ENCODE peak calls at places on chromosomes 2 and 18, in five cellular contexts. F is upper lobe of left lung, C is A549, T is SK-N-SH, M is stomach. Z is an unnamed sample.
A peak's percentile ranks its signal among the peaks of the same experiment; 100 is the strongest.

GRCh38 chr2:200382883-200383282 is 76.4 kb downstream of the SPATS2L start:
- DNase-seq in F (no peak), C (no peak), T (no peak), M (no peak), Z (no peak)

GRCh38 chr2:223218587-223219178 is 166.7 kb downstream of the KCNE4 start:
- DNase-seq in F (no peak), C (no peak), T (no peak), M (no peak), Z (no peak)

GRCh38 chr18:36706313-36706881 is 122.4 kb downstream of the TPGS2 start:
- DNase-seq in F (no peak), C (no peak), T (no peak), M (no peak), Z (no peak)

GRCh38 chr2:83162421-83162820 is 1296.7 kb downstream of the SUCLG1 start:
- DNase-seq in F (no peak), C (no peak), T (no peak), M (no peak), Z (no peak)

GRCh38 chr2:207230261-207231105 is 64.7 kb upstream of the KLF7 start:
- DNase-seq in F (no peak), C (peak; percentile 28), T (peak; percentile 51), M (no peak), Z (no peak)

GRCh38 chr2:73418343-73418742 is 32.7 kb downstream of the ALMS1 start:
- DNase-seq in F (peak; percentile 3), C (no peak), T (no peak), M (peak; percentile 29), Z (no peak)

GRCh38 chr2:143128681-143129580 is at the start of gene ARHGAP15:
- DNase-seq in F (no peak), C (no peak), T (no peak), M (peak; percentile 27), Z (no peak)

GRCh38 chr18:23951206-23951605 is 63.3 kb upstream of the TTC39C start:
- DNase-seq in F (no peak), C (no peak), T (no peak), M (no peak), Z (no peak)

GRCh38 chr18:5463390-5463789 is 80.4 kb downstream of the EPB41L3 start:
- DNase-seq in F (no peak), C (no peak), T (no peak), M (no peak), Z (peak; percentile 89)

GRCh38 chr18:43634994-43635393 is 357.7 kb upstream of the SYT4 start:
- DNase-seq in F (no peak), C (no peak), T (no peak), M (no peak), Z (no peak)

GRCh38 chr2:64474200-64474630 is 20.3 kb downstream of the LGALSL start:
- DNase-seq in F (no peak), C (no peak), T (no peak), M (no peak), Z (no peak)

GRCh38 chr2:26579025-26579722 is 62.0 kb downstream of the CIB4 start:
- DNase-seq in F (no peak), C (no peak), T (no peak), M (no peak), Z (no peak)

GRCh38 chr2:235212501-235212900 is 260.7 kb downstream of the SH3BP4 start:
- DNase-seq in F (no peak), C (no peak), T (peak; percentile 52), M (no peak), Z (no peak)

GRCh38 chr18:59478591-59478990 is 119.5 kb upstream of the LMAN1 start:
- DNase-seq in F (no peak), C (no peak), T (peak; percentile 50), M (no peak), Z (no peak)

GRCh38 chr18:35880788-35881455 is 91.6 kb upstream of the RMP24 start:
- DNase-seq in F (peak; percentile 6), C (no peak), T (no peak), M (no peak), Z (no peak)

GRCh38 chr18:10950080-10950875 is 199.1 kb downstream of the PIEZO2 start:
- DNase-seq in F (no peak), C (no peak), T (no peak), M (no peak), Z (no peak)

GRCh38 chr18:10949655-10950054 is 199.7 kb downstream of the PIEZO2 start:
- DNase-seq in F (no peak), C (no peak), T (no peak), M (no peak), Z (no peak)

GRCh38 chr18:10953672-10954071 is 195.7 kb downstream of the PIEZO2 start:
- DNase-seq in F (no peak), C (no peak), T (no peak), M (no peak), Z (no peak)

GRCh38 chr18:10951631-10952544 is 197.5 kb downstream of the PIEZO2 start:
- DNase-seq in F (no peak), C (no peak), T (no peak), M (no peak), Z (no peak)

GRCh38 chr18:10950876-10951630 is 198.3 kb downstream of the PIEZO2 start:
- DNase-seq in F (no peak), C (no peak), T (no peak), M (no peak), Z (no peak)
- TF ChIP-seq EP300 in F (no peak), C (no peak), T (no peak), M (no peak), Z (no peak)

GRCh38 chr2:196750977-196751631 is 48.4 kb downstream of the GTF3C3 start:
- DNase-seq in F (no peak), C (peak; percentile 27), T (peak; percentile 26), M (peak; percentile 59), Z (peak; percentile 74)
- H3K4me3 ChIP-seq in F (no peak overlapping the region), C (no peak overlapping the region), T (no peak overlapping the region), M (no peak overlapping the region), Z (no peak overlapping the region)

DNA sequence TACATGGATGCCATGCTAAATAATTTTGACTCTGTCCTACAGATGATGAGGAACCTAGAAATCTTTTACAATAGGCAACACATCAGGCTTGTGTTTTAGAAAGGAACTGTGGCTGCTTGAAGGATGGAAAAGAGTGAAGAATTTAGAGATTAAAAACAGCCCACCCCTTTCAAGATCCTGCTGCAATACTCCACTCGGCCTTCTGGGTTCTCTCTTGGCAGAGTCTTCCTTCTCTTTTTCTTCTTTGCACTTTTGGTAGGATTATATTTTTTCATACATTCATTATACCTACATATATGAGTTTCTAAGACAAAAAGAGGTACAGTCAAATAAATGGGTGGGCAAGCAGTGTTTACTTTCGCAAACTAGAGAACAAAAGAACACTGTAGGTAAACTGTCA is 474.3 kb downstream of the ERBB4 start:
- DNase-seq in F (no peak), C (no peak), T (no peak), M (no peak), Z (no peak)
- TF ChIP-seq EP300 in F (no peak), C (no peak), T (no peak), M (no peak), Z (no peak)

GRCh38 chr2:19933351-19933981 is 31.7 kb upstream of the TTC32 start:
- DNase-seq in F (no peak), C (peak; percentile 64), T (no peak), M (no peak), Z (no peak)

GRCh38 chr2:19936979-19937378 is 35.2 kb upstream of the TTC32 start:
- DNase-seq in F (no peak), C (no peak), T (no peak), M (no peak), Z (no peak)

GRCh38 chr2:19936203-19936602 is 34.4 kb upstream of the TTC32 start:
- DNase-seq in F (no peak), C (no peak), T (no peak), M (no peak), Z (no peak)

GRCh38 chr2:19929226-19929625 is 27.4 kb upstream of the TTC32 start:
- DNase-seq in F (no peak), C (no peak), T (no peak), M (no peak), Z (no peak)

DNA sequence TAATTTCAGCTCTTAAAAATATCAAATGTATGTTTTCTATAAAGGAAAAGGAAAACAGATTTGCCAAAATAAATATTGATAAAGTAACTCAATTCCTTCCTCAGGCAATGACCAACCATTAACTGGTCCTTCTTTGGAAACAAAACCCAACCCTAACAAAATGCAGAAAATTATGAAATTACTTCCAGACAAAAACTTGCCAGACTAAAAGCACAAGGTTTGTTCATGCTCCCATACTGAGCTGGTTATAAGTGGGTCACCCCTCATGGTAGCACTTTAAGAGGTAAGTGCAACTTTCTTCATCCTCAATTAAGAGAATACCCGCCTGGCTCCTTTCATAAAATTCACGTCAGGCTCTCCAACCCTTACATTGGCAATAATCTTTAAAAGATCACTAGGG is 31.1 kb upstream of the TTC32 start:
- DNase-seq in F (no peak), C (no peak), T (no peak), M (no peak), Z (no peak)
- H3K4me3 ChIP-seq in F (no peak overlapping the region), C (peak overlapping the region; percentile 23), T (no peak overlapping the region), M (no peak overlapping the region), Z (no peak overlapping the region)

DNA sequence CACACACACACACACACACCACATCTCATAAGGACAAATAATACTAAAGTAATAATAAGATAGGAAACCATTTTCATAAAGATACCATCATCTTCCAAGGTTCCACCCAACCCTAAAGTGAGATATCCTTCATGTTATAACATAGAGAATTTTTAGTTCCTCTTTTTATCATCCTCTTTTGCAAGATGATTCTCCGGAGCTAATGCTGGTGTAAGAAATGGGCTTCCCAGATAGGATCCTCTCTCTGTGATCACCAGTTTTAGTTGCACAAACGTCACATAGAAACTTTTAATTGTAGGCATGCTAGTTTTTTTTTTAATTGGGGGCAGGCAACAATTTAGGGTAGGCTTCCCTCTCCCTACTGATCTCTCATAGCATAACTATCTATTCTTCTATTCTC is 49.6 kb downstream of the ARHGAP25 start:
- DNase-seq in F (no peak), C (no peak), T (no peak), M (no peak), Z (no peak)
- TF ChIP-seq EP300 in F (no peak), C (no peak), T (no peak), M (no peak), Z (no peak)

GRCh38 chr2:11389551-11390528 is 45.4 kb upstream of the ROCK2 start:
- DNase-seq in F (no peak), C (peak; percentile 98), T (no peak), M (peak; percentile 77), Z (no peak)
- H3K4me3 ChIP-seq in F (no peak overlapping the region), C (no peak overlapping the region), T (no peak overlapping the region), M (no peak overlapping the region), Z (no peak overlapping the region)

GRCh38 chr2:95342556-95343320 is 45.6 kb downstream of the KCNIP3 start:
- DNase-seq in F (no peak), C (no peak), T (peak; percentile 53), M (no peak), Z (no peak)
- TF ChIP-seq EP300 in F (no peak), C (no peak), T (no peak), M (no peak), Z (no peak)

GRCh38 chr2:70469435-70469834 is 84.2 kb downstream of the TGFA start:
- DNase-seq in F (no peak), C (no peak), T (no peak), M (no peak), Z (no peak)
- H3K4me3 ChIP-seq in F (no peak overlapping the region), C (no peak overlapping the region), T (no peak overlapping the region), M (no peak overlapping the region), Z (no peak overlapping the region)

GRCh38 chr2:216119144-216119543 is 10.0 kb downstream of the XRCC5 start:
- DNase-seq in F (no peak), C (no peak), T (no peak), M (no peak), Z (no peak)
- TF ChIP-seq EP300 in F (no peak), C (no peak), T (no peak), M (no peak), Z (no peak)